ENCODE peak calls at places on chromosome 18, in seven cellular contexts. R, D, S, N, X, Y and I are unnamed samples.

GRCh38 chr18:79680100-79680879 is 687 bp downstream of the CTDP1 start:
- DNase-seq in R (no peak), D (no peak), S (peak), N (no peak), X (no peak), Y (peak), I (peak)

GRCh38 chr18:54767094-54767493 is 61.2 kb upstream of the RAB27B start:
- DNase-seq in R (no peak), D (no peak), S (no peak), N (no peak), X (no peak), Y (peak), I (no peak)

GRCh38 chr18:34806527-34806926 is 96.4 kb downstream of the DTNA start:
- DNase-seq in R (no peak), D (no peak), S (no peak), N (no peak), X (no peak), Y (no peak), I (no peak)

GRCh38 chr18:9968081-9968848 is 54.4 kb downstream of the VAPA start:
- DNase-seq in R (no peak), D (no peak), S (peak), N (no peak), X (no peak), Y (no peak), I (no peak)

GRCh38 chr18:12307871-12308385 is at the start of gene TUBB6:
- DNase-seq in R (peak), D (no peak), S (peak), N (peak), X (no peak), Y (no peak), I (peak)

GRCh38 chr18:72456802-72457201 is 87.3 kb downstream of the CBLN2 start:
- DNase-seq in R (no peak), D (no peak), S (peak), N (no peak), X (no peak), Y (peak), I (no peak)

GRCh38 chr18:33749831-33750230 is 171.8 kb downstream of the ASXL3 start:
- DNase-seq in R (no peak), D (no peak), S (no peak), N (no peak), X (no peak), Y (no peak), I (no peak)

GRCh38 chr18:44423826-44424225 is 256.9 kb upstream of the SETBP1 start:
- DNase-seq in R (no peak), D (no peak), S (no peak), N (no peak), X (no peak), Y (no peak), I (no peak)

GRCh38 chr18:61086657-61087056 is 246.6 kb upstream of the CDH20 start:
- DNase-seq in R (no peak), D (no peak), S (no peak), N (no peak), X (no peak), Y (no peak), I (no peak)

GRCh38 chr18:69257861-69258458 is 142.7 kb upstream of the DOK6 start:
- DNase-seq in R (no peak), D (no peak), S (peak), N (no peak), X (peak), Y (peak), I (peak)

DNA sequence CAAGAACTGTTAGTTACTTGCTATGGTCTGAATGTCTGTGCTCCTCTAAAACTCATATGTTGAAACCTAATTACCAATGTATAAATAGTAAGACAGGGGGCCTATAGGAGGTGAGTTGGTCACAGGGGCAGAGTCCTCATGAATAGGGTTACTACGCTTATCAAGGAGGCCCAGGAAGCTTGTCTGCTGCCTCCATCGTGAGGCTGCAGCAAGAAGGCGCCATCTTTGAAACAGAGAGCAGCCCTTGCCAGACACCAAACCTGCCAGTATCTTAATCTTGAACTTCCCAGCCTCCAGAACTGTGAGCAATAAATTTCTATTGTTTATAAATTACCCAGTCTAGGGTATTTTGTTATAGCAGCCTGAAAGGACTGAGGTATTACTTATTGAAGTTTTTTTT is 79.1 kb downstream of the TGIF1 start:
- DNase-seq in R (no peak), D (no peak), S (no peak), N (no peak), X (no peak), Y (no peak), I (no peak)
- TF ChIP-seq CTCF in R (no peak), D (no peak), S (no peak), N (no peak), X (no peak), Y (no peak), I (no peak)

DNA sequence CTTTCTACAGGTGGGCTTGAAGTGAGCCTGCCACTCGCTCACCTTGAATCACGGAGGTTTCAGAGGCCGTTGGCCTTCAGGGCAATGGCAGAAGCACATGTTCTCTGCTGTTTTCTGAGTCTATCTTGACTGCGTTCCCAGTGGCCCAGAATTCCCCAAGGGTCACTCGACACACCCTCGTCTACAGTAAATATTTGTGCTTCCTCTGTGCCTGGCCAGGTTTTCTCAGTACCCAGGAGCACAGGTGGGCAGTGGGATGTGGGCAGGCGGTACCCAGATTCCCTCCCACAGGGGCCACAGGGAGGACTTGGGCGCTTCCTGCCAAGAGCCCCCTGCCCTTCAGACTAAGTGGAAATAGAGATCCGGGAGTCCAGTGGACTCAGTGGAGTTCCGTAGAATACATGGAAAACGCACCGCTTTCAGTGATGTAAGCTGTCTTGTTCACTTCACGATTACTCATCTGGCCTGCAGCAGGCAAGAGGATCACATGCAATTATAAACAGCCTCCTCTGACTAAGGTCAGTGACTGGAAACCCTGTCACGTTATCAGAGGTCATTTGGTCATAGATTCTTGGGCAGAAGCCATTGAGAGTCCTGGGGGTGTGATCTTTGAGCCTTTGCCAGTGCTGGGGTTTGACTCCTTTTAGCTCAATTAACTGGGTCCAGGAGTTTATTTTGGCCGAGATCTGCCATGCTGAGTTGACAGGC is 179.8 kb downstream of the NEDD4L start:
- DNase-seq in R (peak), D (peak), S (peak), N (peak), X (peak), Y (peak), I (peak)
- H3K4me3 ChIP-seq in R (peak), D (peak), S (no peak), N (peak), X (no peak), Y (peak), I (peak)

GRCh38 chr18:39732918-39733317 is 2167.3 kb upstream of the CELF4 start:
- DNase-seq in R (no peak), D (no peak), S (no peak), N (no peak), X (no peak), Y (no peak), I (no peak)
- TF ChIP-seq CTCF in R (no peak), D (peak), S (no peak), N (no peak), X (peak), Y (peak), I (no peak)

GRCh38 chr18:63312731-63313408 is 6.7 kb downstream of the BCL2 start:
- DNase-seq in R (no peak), D (no peak), S (no peak), N (no peak), X (no peak), Y (no peak), I (no peak)
- H3K4me3 ChIP-seq in R (no peak), D (no peak), S (no peak), N (no peak), X (no peak), Y (no peak), I (no peak)

DNA sequence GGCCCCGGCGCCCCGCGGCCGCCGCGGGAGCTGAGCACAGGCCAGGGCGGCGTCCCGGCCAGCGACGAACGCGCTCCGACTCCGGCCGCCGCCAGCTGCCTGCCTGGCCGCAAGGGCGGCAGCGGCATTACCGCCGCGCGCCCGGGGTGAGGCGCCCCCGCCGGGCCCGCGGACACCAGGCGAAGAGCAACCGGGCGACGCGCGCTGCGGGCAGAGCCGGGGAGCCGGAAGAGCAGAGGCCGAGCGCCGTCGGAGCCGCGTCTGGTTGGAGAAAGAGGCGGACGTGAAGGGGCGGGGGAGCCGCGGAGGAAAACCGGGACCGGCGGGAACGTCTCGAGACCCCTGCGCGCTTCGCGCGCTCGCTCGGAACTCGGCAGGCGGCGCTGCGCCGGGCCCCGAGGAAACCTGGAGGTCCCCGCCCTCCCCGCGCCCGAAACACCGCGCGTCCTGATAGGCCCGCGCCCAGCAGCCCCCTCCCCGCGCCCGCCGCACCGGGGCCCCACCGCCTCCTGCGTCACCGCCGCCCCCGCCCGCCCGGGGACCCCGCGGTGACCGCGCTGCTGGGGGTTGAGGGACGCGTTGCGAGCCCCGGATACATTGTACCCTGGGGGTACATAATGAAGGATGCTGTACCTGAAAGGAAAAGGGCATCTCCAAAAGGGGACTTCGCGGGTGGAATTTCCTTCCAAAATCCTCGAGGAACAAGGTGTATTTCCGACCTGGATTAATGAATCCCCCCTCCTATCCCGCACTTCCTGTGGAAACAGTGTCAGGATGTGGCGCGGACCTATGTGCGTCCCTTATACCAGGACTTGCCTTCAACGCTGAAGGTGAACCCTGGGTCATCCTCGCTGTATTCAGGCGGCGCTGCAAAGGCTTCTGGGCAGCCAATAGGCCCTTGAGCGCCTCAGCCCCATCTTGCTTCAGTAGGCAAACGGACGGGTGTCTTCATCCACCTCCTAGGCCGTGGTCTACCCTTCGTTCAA is 1.0 kb upstream of the B4GALT6 start:
- DNase-seq in R (peak), D (peak), S (peak), N (peak), X (no peak), Y (peak), I (peak)
- TF ChIP-seq CTCF in R (peak), D (peak), S (no peak), N (peak), X (no peak), Y (no peak), I (no peak)

GRCh38 chr18:51668632-51669031 is 471.2 kb upstream of the MEX3C start:
- DNase-seq in R (no peak), D (no peak), S (no peak), N (no peak), X (no peak), Y (no peak), I (no peak)
- H3K4me3 ChIP-seq in R (no peak), D (no peak), S (no peak), N (no peak), X (no peak), Y (no peak), I (no peak)

GRCh38 chr18:70464343-70465114 is 175.7 kb downstream of the SOCS6 start:
- DNase-seq in R (peak), D (peak), S (peak), N (peak), X (no peak), Y (peak), I (peak)
- TF ChIP-seq CTCF in R (peak), D (peak), S (peak), N (peak), X (peak), Y (peak), I (peak)

GRCh38 chr18:58580078-58580477 is 48.8 kb downstream of the ALPK2 start:
- DNase-seq in R (no peak), D (no peak), S (peak), N (no peak), X (no peak), Y (no peak), I (no peak)
- H3K4me3 ChIP-seq in R (no peak), D (no peak), S (peak), N (no peak), X (peak), Y (no peak), I (peak)

DNA sequence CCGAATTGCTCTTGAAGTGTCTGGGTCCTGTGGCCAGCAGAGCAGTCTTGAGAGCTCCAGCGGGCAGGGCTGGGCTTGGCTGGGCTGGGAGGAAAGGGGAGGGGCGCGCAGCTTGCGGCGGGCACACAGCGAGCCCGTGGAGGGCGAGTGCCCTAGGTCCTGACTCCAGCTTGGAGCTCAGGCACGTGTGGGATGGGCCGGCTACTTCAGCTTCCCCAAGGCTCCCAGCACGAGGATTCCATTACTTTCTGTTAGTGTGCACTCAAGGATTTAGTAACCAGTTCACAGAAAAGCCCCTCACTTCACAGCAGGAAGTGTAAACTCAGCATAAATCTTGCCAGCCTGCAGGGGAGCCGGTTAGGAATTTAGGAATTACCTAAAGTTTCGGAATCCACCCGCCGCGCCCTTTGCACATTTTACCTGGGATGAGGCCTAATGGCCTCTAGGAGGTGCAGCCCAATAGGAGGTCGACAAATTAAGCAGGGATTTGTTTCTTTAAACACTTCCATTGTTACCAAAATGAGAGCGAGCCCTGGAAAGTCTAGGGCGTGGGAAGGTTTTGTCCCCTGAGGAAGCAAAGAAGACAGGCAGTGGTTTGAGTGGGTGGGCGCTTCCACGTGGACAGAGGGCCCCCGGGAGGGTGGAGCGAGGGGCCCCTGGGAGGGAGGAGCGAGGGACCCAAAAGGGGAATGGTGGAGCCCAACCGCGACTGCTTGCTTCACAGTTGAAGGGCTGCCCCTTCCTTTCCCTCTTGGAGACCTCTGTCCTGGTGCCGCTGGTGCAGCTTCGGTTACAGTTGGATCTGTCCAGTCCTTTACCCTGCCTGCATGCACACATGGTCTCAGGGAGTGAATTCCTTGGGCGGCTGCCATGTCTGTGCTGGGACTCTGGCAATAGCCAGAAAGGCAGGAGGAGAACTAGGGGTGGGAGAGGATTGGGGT is 93.3 kb downstream of the CTAGE1 start:
- DNase-seq in R (peak), D (no peak), S (peak), N (peak), X (no peak), Y (no peak), I (peak)
- TF ChIP-seq CTCF in R (peak), D (no peak), S (peak), N (peak), X (peak), Y (peak), I (peak)

GRCh38 chr18:48931680-48932461 is 18.9 kb downstream of the SMAD7 start:
- DNase-seq in R (no peak), D (no peak), S (no peak), N (no peak), X (no peak), Y (no peak), I (no peak)

GRCh38 chr18:48932462-48932818 is 18.3 kb downstream of the SMAD7 start:
- DNase-seq in R (no peak), D (no peak), S (no peak), N (no peak), X (no peak), Y (no peak), I (no peak)

GRCh38 chr18:48933578-48934399 is 17.0 kb downstream of the SMAD7 start:
- DNase-seq in R (peak), D (no peak), S (no peak), N (no peak), X (no peak), Y (no peak), I (no peak)

GRCh38 chr18:48934400-48934707 is 16.4 kb downstream of the SMAD7 start:
- DNase-seq in R (no peak), D (no peak), S (no peak), N (no peak), X (no peak), Y (no peak), I (no peak)

DNA sequence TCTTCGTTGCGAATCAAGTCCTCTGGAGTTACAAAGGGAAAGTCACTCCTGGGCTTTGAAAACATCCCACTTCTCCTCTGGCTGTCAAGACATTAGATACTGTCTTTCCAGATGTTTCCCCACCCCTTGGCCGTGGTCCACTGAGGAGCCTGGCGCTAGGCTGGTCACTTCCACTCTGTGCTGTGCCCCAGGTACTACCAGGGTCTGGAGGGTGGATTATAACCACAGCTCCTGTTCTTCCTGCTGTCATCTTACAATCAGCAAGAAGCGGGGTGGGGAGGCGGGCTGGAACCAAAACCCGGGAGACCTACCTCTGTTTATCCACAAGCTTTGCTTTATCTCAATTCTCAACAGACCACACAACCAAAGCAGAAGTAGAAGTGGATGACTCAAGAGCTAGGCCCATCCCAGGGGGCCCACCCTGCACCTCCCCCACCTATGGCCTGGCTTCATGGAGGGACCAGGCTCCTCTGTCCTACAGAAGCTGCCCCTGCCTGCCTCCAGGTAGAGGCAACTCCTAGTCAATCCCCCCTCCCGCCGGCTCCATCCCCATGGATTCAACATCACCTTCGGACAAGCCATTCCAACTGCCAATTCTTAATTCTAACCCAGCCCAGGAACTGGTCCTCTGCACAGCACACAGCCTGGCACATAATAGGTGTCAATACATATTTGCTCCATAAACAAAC is 17.8 kb downstream of the SMAD7 start:
- DNase-seq in R (peak), D (no peak), S (no peak), N (no peak), X (no peak), Y (no peak), I (no peak)
- H3K4me3 ChIP-seq in R (peak), D (no peak), S (peak), N (no peak), X (no peak), Y (no peak), I (no peak)